ENCODE peak calls at places on chromosomes 1 and 21, in six cellular contexts. P is endodermal cell, F is left lung, O is SK-N-SH, T is ovary, J is astrocyte. H is an unnamed sample.

GRCh38 chr1:102032534-102032933 is 35.8 kb upstream of the OLFM3 start:
- DNase-seq in P (no peak), O (no peak), J (no peak), F (no peak), T (no peak), H (no peak)

GRCh38 chr1:100164226-100164625 is 13.8 kb downstream of the LRRC39 start:
- DNase-seq in P (no peak), T (no peak), J (peak; percentile 71), F (no peak), O (no peak), H (no peak)

GRCh38 chr1:118486213-118486612 is 301.2 kb upstream of the SPAG17 start:
- DNase-seq in O (no peak), P (peak; percentile 53), T (no peak), J (no peak), F (no peak), H (no peak)

GRCh38 chr1:244768186-244768585 is 67.3 kb upstream of the COX20 start:
- DNase-seq in F (no peak), O (no peak), P (no peak), J (peak; percentile 27), T (no peak), H (no peak)

GRCh38 chr1:225479996-225480720 is 52.3 kb upstream of the LBR start:
- DNase-seq in P (no peak), T (no peak), O (no peak), F (no peak), J (no peak), H (no peak)

GRCh38 chr1:245493029-245493428 is 338.2 kb downstream of the KIF26B start:
- DNase-seq in T (no peak), O (no peak), F (no peak), J (no peak), P (no peak), H (no peak)

GRCh38 chr1:110218739-110219138 is 8.6 kb downstream of the KCNC4 start:
- DNase-seq in P (peak; percentile 71), O (no peak), F (no peak), J (no peak), T (no peak), H (no peak)

GRCh38 chr1:198118136-198118535 is 38.7 kb upstream of the NEK7 start:
- DNase-seq in F (peak; percentile 37), O (no peak), J (peak; percentile 98), T (peak; percentile 70), P (no peak), H (peak; percentile 66)

GRCh38 chr1:28553229-28553930 is 495 bp downstream of the TRNAU1AP start:
- DNase-seq in O (peak; percentile 76), P (no peak), T (peak; percentile 44), F (peak; percentile 48), J (peak; percentile 28), H (peak; percentile 67)

GRCh38 chr21:38428211-38428610 is 70.1 kb downstream of the ERG start:
- DNase-seq in O (no peak), J (no peak), T (no peak), P (no peak), F (no peak), H (no peak)

GRCh38 chr1:181134543-181135461 is 46.3 kb downstream of the IER5 start:
- DNase-seq in O (peak; percentile 55), J (peak; percentile 82), T (no peak), P (no peak), F (no peak), H (no peak)

GRCh38 chr1:117735045-117735992 is 129.5 kb downstream of the TENT5C start:
- DNase-seq in P (no peak), T (peak; percentile 31), J (peak; percentile 46), F (no peak), O (no peak), H (no peak)

GRCh38 chr1:107776898-107777663 is 187.9 kb downstream of the VAV3 start:
- DNase-seq in F (no peak), P (no peak), J (no peak), O (no peak), T (no peak), H (no peak)

GRCh38 chr1:226129230-226129629 is 57.3 kb downstream of the ACBD3 start:
- DNase-seq in F (no peak), T (no peak), O (no peak), J (no peak), P (peak; percentile 26), H (no peak)

GRCh38 chr1:224637936-224638335 is 21.8 kb downstream of the CNIH3 start:
- DNase-seq in F (no peak), T (no peak), O (no peak), J (no peak), P (no peak), H (no peak)

GRCh38 chr1:151832318-151832984 is 849 bp upstream of the RORC start:
- DNase-seq in T (no peak), O (peak; percentile 57), F (peak; percentile 84), P (no peak), J (no peak), H (peak; percentile 78)

GRCh38 chr21:33875026-33875695 is 40.4 kb downstream of the ATP5PO start:
- DNase-seq in T (no peak), O (no peak), F (no peak), P (no peak), J (no peak), H (no peak)

GRCh38 chr1:94773931-94774422 is 46.2 kb upstream of the SLC44A3 start:
- DNase-seq in F (no peak), O (no peak), P (peak; percentile 88), J (peak; percentile 62), T (no peak), H (no peak)

GRCh38 chr21:45178072-45178608 is 103.8 kb downstream of the ADARB1 start:
- DNase-seq in T (no peak), J (no peak), F (no peak), P (peak; percentile 29), O (no peak), H (no peak)

GRCh38 chr1:6603424-6603850 is 768 bp upstream of the KLHL21 start:
- DNase-seq in J (peak; percentile 77), O (no peak), F (no peak), P (peak; percentile 82), T (peak; percentile 65), H (peak; percentile 65)

GRCh38 chr1:9870572-9870971 is 39.5 kb downstream of the CTNNBIP1 start:
- DNase-seq in T (no peak), J (no peak), P (no peak), O (no peak), F (no peak), H (peak; percentile 7)

GRCh38 chr1:27605796-27606707 is 2.1 kb upstream of the AHDC1 start:
- DNase-seq in J (no peak), P (peak; percentile 91), O (peak; percentile 63), T (no peak), F (no peak), H (peak; percentile 1)

GRCh38 chr1:58786184-58786926 is 2.5 kb upstream of the JUN start:
- DNase-seq in J (peak; percentile 51), O (no peak), P (no peak), T (no peak), F (no peak), H (no peak)

GRCh38 chr1:217482356-217483102 is 148.4 kb downstream of the GPATCH2 start:
- DNase-seq in J (peak; percentile 97), P (no peak), F (no peak), T (no peak), O (no peak), H (no peak)

GRCh38 chr1:148264374-148265276 is 112.5 kb upstream of the NBPF11 start:
- DNase-seq in O (no peak), T (peak; percentile 21), P (peak; percentile 91), J (peak; percentile 71), F (no peak), H (no peak)
- H3K4me3 ChIP-seq in O (no peak overlapping the region), T (no peak overlapping the region), P (peak overlapping the region; percentile 85), J (peak overlapping the region; percentile 51), F (no peak overlapping the region), H (no peak overlapping the region)

DNA sequence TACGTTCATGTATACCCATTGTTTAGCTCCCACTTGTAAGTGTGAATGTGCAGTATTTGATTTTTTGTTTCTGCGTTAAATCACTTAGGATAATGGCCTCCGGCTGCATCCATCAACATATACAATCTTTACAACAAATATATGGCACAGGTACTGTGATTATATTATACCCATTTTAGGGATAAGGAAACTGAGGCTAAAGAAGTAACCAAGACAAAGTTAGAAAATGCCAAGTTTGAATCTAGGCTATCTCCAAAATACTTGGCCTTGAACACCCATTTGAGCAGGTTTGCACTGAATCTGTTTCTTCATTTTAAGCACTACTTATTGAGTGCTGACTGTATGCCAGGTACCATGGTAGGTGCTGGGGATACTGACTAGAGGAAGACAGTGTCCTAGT is 149.6 kb downstream of the PBX1 start:
- DNase-seq in J (no peak), T (no peak), P (no peak), O (no peak), F (no peak), H (no peak)
- H3K27ac ChIP-seq in J (no peak overlapping the region), T (peak overlapping the region; percentile 60), P (no peak overlapping the region), O (no peak overlapping the region), F (no peak overlapping the region), H (no peak overlapping the region)

DNA sequence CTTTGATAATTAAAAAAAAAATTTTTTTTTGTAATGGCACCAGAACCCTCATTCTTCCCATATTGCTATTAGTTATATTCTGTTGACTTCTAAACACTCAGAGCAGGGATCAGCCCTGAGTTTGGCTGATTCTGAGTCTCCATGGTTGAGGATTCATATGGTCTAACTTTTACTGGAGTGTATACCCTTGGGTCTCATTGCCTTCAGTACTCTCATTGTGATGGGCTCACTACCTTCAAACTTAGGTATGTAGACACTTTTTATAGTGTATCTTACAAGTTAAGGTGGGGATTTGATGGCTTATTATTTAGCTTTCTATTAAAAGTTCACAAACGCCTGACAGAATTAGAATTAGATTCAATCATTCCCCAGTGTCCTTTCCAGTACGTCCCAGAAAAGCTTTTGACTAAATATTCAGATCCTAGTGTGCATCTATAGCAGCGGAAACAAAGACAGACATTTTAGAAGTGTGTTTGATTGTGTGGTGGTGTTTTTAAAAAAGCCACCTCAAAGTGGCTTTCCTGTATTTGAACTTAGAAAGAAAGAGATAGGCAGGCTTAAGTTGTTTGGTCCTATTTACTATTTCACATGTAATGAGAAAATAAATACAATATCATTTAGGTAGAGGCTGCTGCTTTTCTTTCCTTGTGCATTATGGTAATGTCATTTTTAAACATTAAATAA is 1.4 kb downstream of the MACF1 start:
- DNase-seq in O (no peak), F (no peak), P (no peak), J (no peak), T (no peak), H (no peak)
- H3K4me3 ChIP-seq in O (peak overlapping the region; percentile 70), F (peak overlapping the region; percentile 18), P (no peak overlapping the region), J (peak overlapping the region; percentile 85), T (peak overlapping the region; percentile 48), H (peak overlapping the region; percentile 33)

DNA sequence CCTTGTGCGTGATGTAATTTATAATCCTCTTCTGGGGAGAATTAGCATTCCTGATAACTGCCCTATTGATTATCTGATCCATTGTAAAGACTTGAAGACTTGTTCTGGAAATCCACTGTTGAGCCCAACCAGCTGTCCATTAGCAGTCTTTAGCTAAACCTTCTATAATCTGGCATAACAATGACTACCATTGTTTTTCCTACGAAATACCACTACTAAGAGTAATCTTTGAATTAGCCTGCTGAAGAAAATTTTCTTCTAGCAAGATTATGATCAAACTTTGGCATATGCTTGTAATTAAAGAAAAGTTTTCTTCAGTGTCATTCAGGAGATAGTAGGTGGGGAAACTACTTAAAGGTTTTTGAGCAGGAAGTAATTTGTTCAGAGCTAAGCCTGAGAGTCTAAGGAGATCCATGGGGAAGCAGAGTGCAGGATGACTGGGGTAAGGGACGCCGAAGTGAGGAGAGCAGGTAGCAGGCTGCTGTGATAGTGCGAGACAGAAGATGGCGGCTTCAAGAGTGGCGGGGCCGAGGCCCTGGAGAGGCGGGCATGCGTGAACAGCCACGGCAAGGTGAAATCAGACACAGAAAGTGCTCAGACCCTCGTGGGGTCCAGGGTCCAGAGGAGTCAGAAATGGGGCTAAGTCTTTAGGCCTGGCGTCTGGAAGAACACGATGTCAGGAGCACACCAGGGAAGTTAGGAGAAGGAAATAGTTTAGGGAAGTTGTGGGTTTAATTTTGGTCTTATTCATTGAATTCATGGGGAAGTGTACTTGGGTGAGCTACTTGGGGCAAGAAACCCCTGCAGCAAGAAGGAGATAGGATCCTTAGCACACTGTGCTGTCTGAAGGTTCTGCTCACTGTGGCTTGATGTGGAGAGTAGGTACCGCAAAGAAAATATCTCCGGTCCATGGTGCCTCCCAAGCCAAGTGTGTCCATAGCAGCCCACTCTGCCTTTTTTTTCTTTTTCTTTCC is 112.6 kb upstream of the ADAR start:
- DNase-seq in J (no peak), O (no peak), P (no peak), T (no peak), F (no peak), H (no peak)
- H3K27ac ChIP-seq in J (no peak overlapping the region), O (no peak overlapping the region), P (no peak overlapping the region), T (no peak overlapping the region), F (no peak overlapping the region), H (no peak overlapping the region)

H was measured in heart left ventricle.